ENCODE peak calls at places on chromosomes 13 and 19, in six cellular contexts. J is fibroblast of lung, I is Peyer's patch, F is mucosa of descending colon, P is HFF-Myc, R is tibial artery. N is an unnamed sample.

GRCh38 chr19:29831041-29831548 is 19.3 kb downstream of the CCNE1 start:
- DNase-seq in P (no peak), F (no peak), J (no peak), R (no peak), I (peak), N (no peak)

GRCh38 chr13:40130871-40131636 is 475.6 kb downstream of the COG6 start:
- DNase-seq in F (no peak), R (no peak), I (peak), P (no peak), J (peak), N (no peak)

GRCh38 chr13:59755647-59756290 is 408.0 kb downstream of the DIAPH3 start:
- DNase-seq in I (no peak), P (no peak), F (no peak), J (no peak), R (no peak), N (no peak)

GRCh38 chr19:369256-369655 is 24.7 kb upstream of the MIER2 start:
- DNase-seq in J (no peak), R (no peak), I (no peak), P (no peak), F (no peak), N (no peak)

GRCh38 chr19:10113592-10113963 is 2.1 kb downstream of the P2RY11 start:
- DNase-seq in R (no peak), J (no peak), P (no peak), I (no peak), F (peak), N (no peak)

GRCh38 chr13:98476538-98476966 is 100.4 kb downstream of the STK24 start:
- DNase-seq in I (peak), P (peak), R (peak), F (peak), J (peak), N (no peak)

GRCh38 chr19:10686661-10687517 is 14.3 kb upstream of the QTRT1 start:
- DNase-seq in R (peak), I (no peak), P (no peak), F (no peak), J (peak), N (no peak)

GRCh38 chr13:93172109-93172508 is 54.5 kb upstream of the GPC6 start:
- DNase-seq in I (no peak), P (no peak), J (no peak), F (no peak), R (no peak), N (no peak)

GRCh38 chr19:3818479-3818878 is 32.3 kb upstream of the MATK start:
- DNase-seq in P (no peak), F (no peak), R (no peak), I (no peak), J (peak), N (no peak)

GRCh38 chr13:39538826-39539555 is 64.0 kb downstream of the LHFPL6 start:
- DNase-seq in J (peak), F (no peak), P (peak), I (no peak), R (no peak), N (no peak)

GRCh38 chr13:106109391-106109791 is 426.1 kb downstream of the EFNB2 start:
- DNase-seq in I (no peak), J (peak), R (no peak), F (no peak), P (no peak), N (no peak)

GRCh38 chr19:21463449-21464105 is 41.8 kb upstream of the ZNF429 start:
- DNase-seq in I (no peak), F (peak), J (peak), P (no peak), R (no peak), N (no peak)

GRCh38 chr19:2711175-2711936 is 8.9 kb upstream of the GNG7 start:
- DNase-seq in R (no peak), F (no peak), P (no peak), J (peak), I (peak), N (no peak)

GRCh38 chr19:3175761-3176714 is 2.5 kb upstream of the S1PR4 start:
- DNase-seq in I (peak), R (no peak), F (peak), J (peak), P (peak), N (no peak)

GRCh38 chr19:6739884-6740588 is 556 bp downstream of the TRIP10 start:
- DNase-seq in I (peak), J (no peak), R (no peak), F (peak), P (no peak), N (no peak)

GRCh38 chr19:35768082-35768421 is 7.3 kb upstream of the ARHGAP33 start:
- DNase-seq in J (no peak), P (no peak), F (no peak), R (no peak), I (no peak), N (no peak)

GRCh38 chr13:96984061-96984508 is 10.2 kb downstream of the OXGR1 start:
- DNase-seq in P (no peak), F (peak), R (no peak), I (peak), J (no peak), N (no peak)

GRCh38 chr13:96982672-96983071 is 11.6 kb downstream of the OXGR1 start:
- DNase-seq in P (no peak), F (no peak), J (peak), R (no peak), I (no peak), N (no peak)

GRCh38 chr13:33080962-33081655 is 64.9 kb downstream of the KL start:
- DNase-seq in F (no peak), J (no peak), I (no peak), P (no peak), R (no peak), N (no peak)

GRCh38 chr19:34474233-34474989 is 7.1 kb upstream of the WTIP start:
- DNase-seq in F (no peak), J (peak), R (no peak), P (no peak), I (no peak), N (no peak)

GRCh38 chr13:88526186-88526852 is 855.1 kb downstream of the SLITRK5 start:
- DNase-seq in R (no peak), J (no peak), I (no peak), F (no peak), P (no peak), N (no peak)

GRCh38 chr13:99657848-99658265 is 156.6 kb downstream of the TM9SF2 start:
- DNase-seq in P (no peak), J (peak), R (peak), I (peak), F (peak), N (no peak)

GRCh38 chr19:14146789-14147216 is 10.4 kb upstream of the ASF1B start:
- DNase-seq in F (no peak), P (no peak), R (no peak), I (no peak), J (peak), N (no peak)

GRCh38 chr13:94050686-94051085 is 428.8 kb downstream of the DCT start:
- DNase-seq in R (no peak), P (no peak), I (no peak), J (no peak), F (no peak), N (no peak)

GRCh38 chr19:18206018-18206417 is 2.2 kb upstream of the RAB3A start:
- DNase-seq in P (no peak), J (no peak), R (no peak), I (no peak), F (no peak), N (no peak)

GRCh38 chr13:109744512-109745051 is 41.8 kb downstream of the IRS2 start:
- DNase-seq in F (no peak), J (peak), R (no peak), I (peak), P (peak), N (peak)

GRCh38 chr19:4449022-4449825 is 8.4 kb downstream of the UBXN6 start:
- DNase-seq in I (no peak), P (no peak), F (no peak), J (no peak), R (peak), N (no peak)

GRCh38 chr13:106610511-106610910 is 42.6 kb upstream of the ARGLU1 start:
- DNase-seq in P (no peak), J (peak), F (no peak), I (no peak), R (no peak), N (no peak)

GRCh38 chr19:3450796-3451411 is 29.4 kb downstream of the SMIM24 start:
- DNase-seq in J (peak), P (peak), F (no peak), R (peak), I (peak), N (peak)

GRCh38 chr13:75685239-75685697 is 49.1 kb downstream of the LMO7 start:
- DNase-seq in P (peak), F (no peak), R (no peak), J (peak), I (no peak), N (no peak)

GRCh38 chr13:51929699-51930098 is 67.9 kb downstream of the CCDC70 start:
- DNase-seq in P (no peak), R (no peak), J (no peak), I (no peak), F (no peak), N (no peak)

GRCh38 chr19:13181747-13182388 is 31.7 kb downstream of the IER2 start:
- DNase-seq in J (peak), I (peak), R (peak), P (peak), F (peak), N (no peak)

DNA sequence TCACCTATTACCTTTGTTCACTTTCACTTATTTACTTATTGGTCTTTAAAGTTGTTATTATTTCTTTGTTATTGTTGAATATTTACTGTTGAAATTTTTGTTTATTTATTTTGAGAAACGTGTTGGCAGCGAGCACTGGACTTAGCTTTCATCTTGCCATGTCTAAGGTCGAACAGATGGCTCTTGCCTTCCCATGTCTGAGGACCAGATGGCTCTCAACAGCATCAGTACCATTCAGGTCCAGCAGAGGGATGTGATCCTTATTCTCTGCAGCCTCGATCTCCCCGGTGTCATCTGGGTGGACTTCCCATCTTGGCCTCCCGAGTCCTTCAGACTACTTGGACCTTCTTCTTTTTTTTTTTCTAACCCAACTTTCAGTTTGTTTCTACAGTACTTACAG is 1437.6 kb downstream of the UQCRFS1 start:
- DNase-seq in J (no peak), P (no peak), I (no peak), R (no peak), F (no peak), N (no peak)
- TF ChIP-seq CTCF in J (no peak), P (no peak), I (no peak), R (no peak), F (no peak), N (no peak)

GRCh38 chr13:42110410-42111155 is 62.1 kb downstream of the DGKH start:
- DNase-seq in I (no peak), P (peak), J (peak), F (no peak), R (no peak), N (no peak)
- TF ChIP-seq CTCF in I (peak), P (peak), J (peak), F (peak), R (peak), N (peak)

GRCh38 chr13:70798385-70798784 is 690.1 kb upstream of the KLHL1 start:
- DNase-seq in J (no peak), P (no peak), I (no peak), R (no peak), F (no peak), N (no peak)

GRCh38 chr13:70792121-70792520 is 683.9 kb upstream of the KLHL1 start:
- DNase-seq in I (no peak), P (no peak), F (no peak), R (no peak), J (no peak), N (no peak)

DNA sequence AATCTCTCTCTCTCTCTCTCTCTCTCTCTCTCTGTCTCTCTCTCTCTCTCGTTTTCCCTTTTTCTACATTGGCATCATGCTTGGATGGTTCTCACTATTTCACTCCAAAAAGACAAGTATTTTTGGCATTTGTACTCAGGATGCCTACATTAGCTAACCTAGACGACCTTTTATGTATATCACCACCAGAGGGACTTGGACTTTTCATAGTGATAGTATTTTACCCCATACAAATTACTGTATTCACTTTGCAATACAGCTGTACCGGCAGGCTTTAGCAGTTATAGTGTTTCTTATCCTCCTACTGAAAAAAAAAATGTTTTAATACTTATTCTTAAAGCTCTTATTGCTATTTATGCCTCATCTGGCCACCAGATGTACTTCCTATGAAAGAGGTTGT is 687.2 kb upstream of the KLHL1 start:
- DNase-seq in P (no peak), R (no peak), I (no peak), J (no peak), F (no peak), N (no peak)
- TF ChIP-seq CTCF in P (no peak), R (no peak), I (no peak), J (no peak), F (no peak), N (no peak)

GRCh38 chr19:39409886-39410619 is 2.4 kb upstream of the PLEKHG2 start:
- DNase-seq in P (no peak), R (peak), J (peak), F (peak), I (peak), N (no peak)
- TF ChIP-seq CTCF in P (no peak), R (peak), J (no peak), F (no peak), I (no peak), N (no peak)

DNA sequence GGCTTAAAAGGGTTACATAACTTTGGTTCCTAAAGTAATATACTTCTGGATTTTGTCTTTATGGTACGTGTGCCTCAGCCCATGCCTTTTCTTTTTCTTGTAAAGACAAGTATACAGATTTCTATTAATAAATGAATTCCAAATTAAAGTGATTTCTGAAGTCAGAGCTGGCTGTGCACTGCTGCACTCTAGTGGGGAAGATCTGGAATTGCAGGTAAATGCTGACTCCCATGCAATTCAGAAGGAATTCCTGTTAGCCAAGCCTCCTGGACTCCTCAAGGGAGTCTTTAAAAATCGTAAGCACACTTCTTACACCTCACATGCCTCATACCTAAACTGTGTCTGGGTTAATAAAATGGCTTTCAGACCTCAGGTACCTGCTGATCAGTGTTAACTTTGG is 118.4 kb upstream of the SLC7A1 start:
- DNase-seq in R (no peak), J (no peak), F (no peak), I (peak), P (no peak), N (no peak)
- TF ChIP-seq CTCF in R (peak), J (peak), F (peak), I (peak), P (peak), N (no peak)

DNA sequence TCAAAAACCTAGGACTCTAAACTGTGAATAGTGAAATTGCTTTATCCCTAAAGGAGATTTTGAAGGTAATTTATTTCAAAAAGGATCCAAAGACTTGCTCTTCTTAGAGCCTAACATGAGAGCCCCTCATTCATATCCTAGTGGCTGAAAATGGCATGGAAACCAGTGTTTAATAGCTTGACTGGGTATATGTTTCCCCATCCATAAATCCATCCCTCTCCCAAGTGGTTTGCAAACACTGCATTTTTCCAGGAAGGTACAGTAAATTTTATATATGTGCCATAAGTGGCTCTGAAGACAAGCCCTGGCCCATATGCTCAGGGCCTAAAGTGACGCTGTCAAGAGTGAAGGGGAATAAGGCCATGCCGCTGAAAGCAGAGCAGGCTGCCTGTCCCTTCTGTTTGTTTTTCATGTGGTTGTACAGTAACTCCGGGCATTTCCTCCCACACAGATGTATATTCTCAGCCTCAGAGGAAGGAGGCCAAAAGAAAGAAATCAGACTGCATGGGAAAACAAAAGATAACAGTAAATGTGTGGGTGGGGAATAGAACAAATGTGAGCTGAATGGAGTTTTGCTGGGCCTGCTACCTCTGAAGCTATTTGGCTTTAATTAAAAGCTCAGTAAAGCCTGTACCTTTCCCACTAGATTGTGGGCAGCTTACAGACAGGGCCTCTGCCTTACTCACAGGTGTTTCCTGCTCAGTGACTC is 181.9 kb downstream of the PCDH9 start:
- DNase-seq in P (peak), I (no peak), F (no peak), R (no peak), J (peak), N (no peak)
- TF ChIP-seq CTCF in P (no peak), I (no peak), F (no peak), R (no peak), J (no peak), N (no peak)

DNA sequence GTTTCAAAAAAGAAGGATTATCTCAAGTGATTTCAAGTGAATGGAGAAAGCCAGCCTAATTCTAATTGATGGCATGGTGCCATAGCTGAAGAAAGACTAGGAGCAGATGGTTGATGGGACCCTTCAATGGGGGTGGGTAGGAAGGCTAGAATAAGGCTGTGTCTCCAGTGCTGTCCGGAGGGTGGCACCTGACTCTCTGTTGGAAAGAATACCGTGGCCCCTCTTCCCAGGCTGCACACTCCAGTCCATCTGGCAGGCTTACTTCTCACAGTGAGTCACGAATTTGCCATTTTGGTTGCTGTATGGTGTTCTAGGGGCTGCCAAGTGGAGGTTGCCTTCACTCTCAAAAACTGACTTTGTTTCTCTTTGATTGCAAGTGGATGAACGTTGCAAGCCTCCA is 51.0 kb upstream of the GPR12 start:
- DNase-seq in P (no peak), J (no peak), R (no peak), F (no peak), I (no peak), N (no peak)
- TF ChIP-seq CTCF in P (no peak), J (no peak), R (no peak), F (no peak), I (no peak), N (no peak)